ENCODE peak calls at places on chromosomes 1 and 21, in eight cellular contexts. K is tibial nerve, N is ovary, A is stomach, M is suprapubic skin, Z is upper lobe of left lung, H is sigmoid colon, T is A549. B is an unnamed sample.

GRCh38 chr1:22673486-22674409 is 20.7 kb downstream of the C1QB start:
- DNase-seq in K (peak), N (peak), A (peak), M (no peak), Z (peak), H (no peak), T (peak), B (peak)

GRCh38 chr21:33686386-33686785 is 44.1 kb downstream of the ITSN1 start:
- DNase-seq in K (no peak), N (no peak), A (no peak), M (no peak), Z (no peak), H (no peak), T (no peak), B (no peak)

GRCh38 chr1:3370856-3371703 is 83.4 kb upstream of the ARHGEF16 start:
- DNase-seq in K (no peak), N (no peak), A (no peak), M (no peak), Z (no peak), H (no peak), T (no peak), B (no peak)

GRCh38 chr1:208101661-208102431 is 142.3 kb downstream of the PLXNA2 start:
- DNase-seq in K (peak), N (peak), A (no peak), M (no peak), Z (no peak), H (no peak), T (no peak), B (peak)

GRCh38 chr1:178115260-178115659 is 21.4 kb downstream of the RASAL2 start:
- DNase-seq in K (no peak), N (no peak), A (no peak), M (no peak), Z (no peak), H (no peak), T (no peak), B (no peak)

GRCh38 chr1:27876341-27877114 is 4.2 kb downstream of the THEMIS2 start:
- DNase-seq in K (no peak), N (no peak), A (no peak), M (no peak), Z (peak), H (peak), T (no peak), B (no peak)

GRCh38 chr1:235074335-235075120 is 54.1 kb downstream of the TOMM20 start:
- DNase-seq in K (no peak), N (no peak), A (peak), M (peak), Z (no peak), H (peak), T (peak), B (peak)

GRCh38 chr1:118184737-118185082 is 318 bp downstream of the SPAG17 start:
- DNase-seq in K (no peak), N (no peak), A (no peak), M (no peak), Z (no peak), H (no peak), T (peak), B (no peak)

GRCh38 chr1:206736878-206737728 is 33.5 kb upstream of the IL19 start:
- DNase-seq in K (no peak), N (no peak), A (no peak), M (no peak), Z (no peak), H (no peak), T (no peak), B (peak)

GRCh38 chr1:60130703-60131102 is 57.1 kb upstream of the C1orf87 start:
- DNase-seq in K (no peak), N (no peak), A (no peak), M (no peak), Z (no peak), H (no peak), T (no peak), B (no peak)

GRCh38 chr1:66527688-66528087 is 6.3 kb upstream of the SGIP1 start:
- DNase-seq in K (no peak), N (no peak), A (no peak), M (no peak), Z (no peak), H (no peak), T (no peak), B (no peak)

GRCh38 chr1:152419917-152420316 is 5.9 kb upstream of the CRNN start:
- DNase-seq in K (no peak), N (no peak), A (no peak), M (no peak), Z (no peak), H (no peak), T (no peak), B (no peak)

GRCh38 chr1:2128189-2128901 is 66.2 kb downstream of the FAAP20 start:
- DNase-seq in K (no peak), N (no peak), A (no peak), M (no peak), Z (peak), H (no peak), T (no peak), B (no peak)

GRCh38 chr1:25989860-25990650 is 7.8 kb downstream of the PAFAH2 start:
- DNase-seq in K (no peak), N (no peak), A (no peak), M (no peak), Z (no peak), H (no peak), T (no peak), B (no peak)

GRCh38 chr1:77948841-77949424 is 29.9 kb downstream of the FUBP1 start:
- DNase-seq in K (no peak), N (no peak), A (no peak), M (no peak), Z (no peak), H (no peak), T (peak), B (no peak)

GRCh38 chr1:52139817-52140540 is 1.9 kb upstream of the ZFYVE9 start:
- DNase-seq in K (no peak), N (no peak), A (no peak), M (no peak), Z (no peak), H (no peak), T (no peak), B (no peak)

GRCh38 chr1:50272923-50273322 is 150.3 kb downstream of the DMRTA2 start:
- DNase-seq in K (no peak), N (no peak), A (no peak), M (no peak), Z (no peak), H (no peak), T (no peak), B (no peak)

GRCh38 chr1:204751883-204752687 is 66.5 kb upstream of the LRRN2 start:
- DNase-seq in K (no peak), N (no peak), A (no peak), M (no peak), Z (peak), H (no peak), T (peak), B (peak)

GRCh38 chr1:162666006-162666645 is 33.9 kb downstream of the DDR2 start:
- DNase-seq in K (no peak), N (no peak), A (no peak), M (no peak), Z (no peak), H (no peak), T (no peak), B (no peak)

GRCh38 chr1:38268226-38268625 is 221.6 kb upstream of the POU3F1 start:
- DNase-seq in K (no peak), N (no peak), A (no peak), M (no peak), Z (no peak), H (no peak), T (no peak), B (no peak)

GRCh38 chr1:150575072-150575489 is 4.3 kb downstream of the MCL1 start:
- DNase-seq in K (no peak), N (no peak), A (no peak), M (no peak), Z (no peak), H (no peak), T (no peak), B (no peak)

GRCh38 chr1:15709226-15709625 is 25.1 kb downstream of the PLEKHM2 start:
- DNase-seq in K (no peak), N (no peak), A (no peak), M (no peak), Z (no peak), H (no peak), T (no peak), B (no peak)

GRCh38 chr1:63635681-63636080 is 42.5 kb downstream of the PGM1 start:
- DNase-seq in K (peak), N (no peak), A (no peak), M (no peak), Z (no peak), H (no peak), T (no peak), B (no peak)

GRCh38 chr1:3133671-3134070 is 64.7 kb downstream of the PRDM16 start:
- DNase-seq in K (no peak), N (no peak), A (peak), M (no peak), Z (peak), H (no peak), T (peak), B (no peak)

GRCh38 chr1:203167026-203167912 is 8.4 kb downstream of the MYBPH start:
- DNase-seq in K (no peak), N (no peak), A (no peak), M (no peak), Z (no peak), H (no peak), T (no peak), B (peak)

GRCh38 chr1:170593612-170594011 is 61.6 kb downstream of the GORAB start:
- DNase-seq in K (no peak), N (no peak), A (no peak), M (no peak), Z (no peak), H (no peak), T (no peak), B (no peak)

GRCh38 chr1:98176414-98176813 is 255.6 kb upstream of the DPYD start:
- DNase-seq in K (no peak), N (no peak), A (no peak), M (no peak), Z (no peak), H (no peak), T (no peak), B (no peak)

GRCh38 chr21:44899768-44900558 is 20.7 kb downstream of the ITGB2 start:
- DNase-seq in K (no peak), N (no peak), A (no peak), M (no peak), Z (peak), H (no peak), T (no peak), B (no peak)

GRCh38 chr1:179310721-179311120 is 17.1 kb downstream of the SOAT1 start:
- DNase-seq in K (no peak), N (no peak), A (no peak), M (no peak), Z (no peak), H (no peak), T (peak), B (no peak)

GRCh38 chr1:179231923-179232322 is 2.4 kb upstream of the ABL2 start:
- DNase-seq in K (no peak), N (no peak), A (no peak), M (no peak), Z (no peak), H (no peak), T (peak), B (no peak)

GRCh38 chr1:183019860-183020259 is 3.4 kb upstream of the LAMC1 start:
- DNase-seq in K (no peak), N (no peak), A (peak), M (no peak), Z (no peak), H (no peak), T (peak), B (no peak)

GRCh38 chr1:36864182-36865079 is 169.9 kb downstream of the GRIK3 start:
- DNase-seq in K (no peak), N (no peak), A (no peak), M (no peak), Z (no peak), H (no peak), T (no peak), B (no peak)

GRCh38 chr1:193143285-193143684 is 21.5 kb downstream of the CDC73 start:
- DNase-seq in K (no peak), N (no peak), A (no peak), M (no peak), Z (no peak), H (no peak), T (no peak), B (no peak)
- TF ChIP-seq CTCF in K (no peak), N (no peak), A (no peak), M (no peak), Z (no peak), H (no peak), T (peak), B (no peak)

GRCh38 chr1:147719711-147720225 is 40.6 kb downstream of the GJA5 start:
- DNase-seq in K (no peak), N (no peak), A (peak), M (no peak), Z (no peak), H (no peak), T (no peak), B (no peak)

GRCh38 chr1:147719029-147719703 is 41.2 kb downstream of the GJA5 start:
- DNase-seq in K (no peak), N (no peak), A (no peak), M (no peak), Z (no peak), H (no peak), T (peak), B (peak)

GRCh38 chr1:147720557-147720956 is 39.8 kb downstream of the GJA5 start:
- DNase-seq in K (no peak), N (no peak), A (no peak), M (no peak), Z (peak), H (no peak), T (no peak), B (no peak)

GRCh38 chr1:147717706-147718097 is 42.7 kb downstream of the GJA5 start:
- DNase-seq in K (no peak), N (no peak), A (peak), M (no peak), Z (no peak), H (no peak), T (no peak), B (peak)

GRCh38 chr1:147717051-147717705 is 43.2 kb downstream of the GJA5 start:
- DNase-seq in K (no peak), N (no peak), A (peak), M (no peak), Z (no peak), H (no peak), T (peak), B (peak)
- H3K27ac ChIP-seq in K (no peak), N (no peak), A (no peak), M (peak), Z (no peak), H (no peak), T (no peak), B (peak)

DNA sequence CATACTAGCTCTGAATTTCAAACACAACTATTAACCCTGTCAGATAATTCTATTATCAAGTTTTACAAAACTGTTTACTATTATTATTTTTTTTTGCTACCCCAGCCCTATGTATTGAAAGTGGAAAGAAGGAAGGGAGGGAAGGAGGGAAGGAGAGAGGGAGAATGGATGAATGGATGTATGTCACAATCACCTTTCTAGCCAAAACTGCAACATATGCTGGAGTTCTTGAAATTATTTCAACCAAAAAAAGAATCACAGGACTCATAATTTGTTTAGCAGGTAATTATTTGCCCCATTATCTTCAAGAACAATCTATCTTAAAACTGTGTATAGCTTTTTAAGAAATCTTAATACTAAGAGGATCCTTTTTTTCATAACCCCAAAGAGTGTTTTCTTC is 5.4 kb downstream of the NRIP1 start:
- DNase-seq in K (no peak), N (no peak), A (no peak), M (no peak), Z (no peak), H (no peak), T (no peak), B (no peak)
- TF ChIP-seq EP300 in K (no peak), N (no peak), A (no peak), M (no peak), Z (no peak), H (no peak), T (no peak), B (no peak)

GRCh38 chr1:24204116-24204515 is 17.0 kb upstream of the IFNLR1 start:
- DNase-seq in K (no peak), N (no peak), A (no peak), M (no peak), Z (no peak), H (no peak), T (no peak), B (no peak)

GRCh38 chr1:24203404-24203803 is 16.3 kb upstream of the IFNLR1 start:
- DNase-seq in K (no peak), N (no peak), A (peak), M (no peak), Z (peak), H (no peak), T (no peak), B (peak)

GRCh38 chr1:24202987-24203386 is 15.9 kb upstream of the IFNLR1 start:
- DNase-seq in K (no peak), N (no peak), A (no peak), M (no peak), Z (peak), H (no peak), T (no peak), B (no peak)

GRCh38 chr1:24202556-24202955 is 15.5 kb upstream of the IFNLR1 start:
- DNase-seq in K (no peak), N (no peak), A (no peak), M (no peak), Z (peak), H (no peak), T (no peak), B (no peak)

DNA sequence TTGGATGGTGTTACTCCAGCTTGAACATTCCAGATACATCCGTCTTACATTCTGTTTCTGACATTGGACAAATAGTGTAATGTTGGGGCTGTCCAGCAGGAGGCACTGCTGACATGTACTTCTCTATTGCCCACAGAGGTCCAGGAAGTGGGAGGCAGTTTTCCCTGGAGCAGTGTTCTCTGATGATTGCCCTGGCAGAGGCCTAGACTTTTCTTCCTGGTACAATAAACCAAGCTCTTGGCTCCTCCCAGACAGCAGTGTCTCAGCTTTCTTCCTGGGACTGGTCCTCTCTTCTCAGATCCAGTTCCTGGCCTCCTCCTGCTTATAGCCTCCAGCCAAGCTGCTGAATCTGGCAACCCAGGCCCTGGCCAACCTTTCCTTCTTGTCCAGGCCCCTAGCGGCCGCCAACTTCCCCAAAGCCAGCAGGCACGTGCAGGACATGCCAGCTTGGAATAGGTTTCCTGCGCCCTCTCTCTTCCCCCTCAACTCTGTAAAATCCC is 14.9 kb upstream of the IFNLR1 start:
- DNase-seq in K (peak), N (peak), A (peak), M (peak), Z (peak), H (peak), T (peak), B (peak)
- TF ChIP-seq CTCF in K (peak), N (no peak), A (peak), M (peak), Z (peak), H (peak), T (peak), B (peak)

GRCh38 chr1:32334864-32335618 is 992 bp downstream of the MARCKSL1 start:
- DNase-seq in K (no peak), N (peak), A (peak), M (no peak), Z (peak), H (peak), T (peak), B (peak)

GRCh38 chr1:32336963-32337675 is 1.1 kb upstream of the MARCKSL1 start:
- DNase-seq in K (no peak), N (no peak), A (peak), M (no peak), Z (no peak), H (no peak), T (no peak), B (peak)

GRCh38 chr1:32335951-32336867 is at the start of gene MARCKSL1:
- DNase-seq in K (peak), N (peak), A (peak), M (peak), Z (peak), H (peak), T (peak), B (peak)

GRCh38 chr1:32334274-32334861 is 1.7 kb downstream of the MARCKSL1 start:
- DNase-seq in K (no peak), N (no peak), A (no peak), M (no peak), Z (no peak), H (no peak), T (no peak), B (peak)

GRCh38 chr1:32335619-32335950 is 448 bp downstream of the MARCKSL1 start:
- DNase-seq in K (no peak), N (no peak), A (no peak), M (no peak), Z (no peak), H (no peak), T (no peak), B (no peak)
- H3K27ac ChIP-seq in K (peak), N (peak), A (peak), M (peak), Z (peak), H (peak), T (peak), B (peak)

DNA sequence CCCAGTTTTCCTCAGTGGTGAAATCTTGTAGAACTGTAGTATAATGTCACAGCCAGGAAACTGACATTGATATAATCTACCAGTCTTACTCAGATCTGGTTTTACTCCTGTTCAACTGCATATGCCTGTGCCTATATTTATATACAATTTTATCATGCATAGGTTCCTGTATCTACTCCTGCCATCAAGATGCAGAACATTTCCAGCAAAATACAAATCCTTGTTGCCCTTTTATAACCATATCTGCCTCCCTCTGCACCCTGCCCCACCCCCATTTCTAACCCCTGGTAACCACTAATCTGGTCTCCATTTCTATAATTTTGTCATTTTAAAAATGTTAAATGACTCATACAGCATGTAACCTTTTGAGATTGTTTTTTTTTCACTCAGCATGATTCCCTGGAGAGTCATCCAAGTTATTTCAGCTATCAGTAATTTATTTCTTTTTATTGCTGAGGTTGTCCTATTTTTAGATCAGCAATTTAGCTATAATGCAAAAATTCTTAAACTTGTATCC is 8.1 kb downstream of the UTP25 start:
- DNase-seq in K (no peak), N (no peak), A (no peak), M (no peak), Z (no peak), H (no peak), T (no peak), B (no peak)
- TF ChIP-seq EP300 in K (no peak), N (no peak), A (no peak), M (no peak), Z (no peak), H (no peak), T (no peak), B (no peak)

GRCh38 chr1:221734187-221734586 is 7.7 kb downstream of the DUSP10 start:
- DNase-seq in K (no peak), N (no peak), A (no peak), M (no peak), Z (no peak), H (no peak), T (no peak), B (no peak)

GRCh38 chr1:221739018-221739676 is 2.7 kb downstream of the DUSP10 start:
- DNase-seq in K (no peak), N (no peak), A (no peak), M (no peak), Z (peak), H (no peak), T (no peak), B (no peak)

GRCh38 chr1:221739677-221740025 is 2.2 kb downstream of the DUSP10 start:
- DNase-seq in K (no peak), N (no peak), A (no peak), M (no peak), Z (no peak), H (no peak), T (no peak), B (no peak)

GRCh38 chr1:221736714-221737113 is 5.2 kb downstream of the DUSP10 start:
- DNase-seq in K (no peak), N (no peak), A (no peak), M (no peak), Z (peak), H (no peak), T (no peak), B (no peak)

GRCh38 chr1:221735976-221736375 is 5.9 kb downstream of the DUSP10 start:
- DNase-seq in K (no peak), N (no peak), A (no peak), M (no peak), Z (no peak), H (no peak), T (no peak), B (no peak)
- TF ChIP-seq CTCF in K (no peak), N (no peak), A (no peak), M (no peak), Z (no peak), H (no peak), T (no peak), B (no peak)

B was measured in transverse colon.